ENCODE peak calls at places on chromosomes 13 and 19, in eight cellular contexts. M is esophagus squamous epithelium; Z is stimulated activated CD4-positive, alpha-beta T cell treated with anti-CD3 and anti-CD28 coated beads, Interleukin-1b, Interleukin-23, amount 100 ng/mL, for 24 hours; B is NCI-H1092; G is DMS53; V is stimulated activated CD8-positive, alpha-beta memory T cell treated with anti-CD3 and anti-CD28 coated beads, Interleukin-12 subunit alpha, Interleukin-12 subunit beta, amount 100 ng/mL, for 4 hours; U is GM20000; K is stimulated activated naive CD4-positive, alpha-beta T cell. T is an unnamed sample.

GRCh38 chr19:3606690-3607289 is at the start of gene TBXA2R:
- DNase-seq in M (no peak), Z (peak), B (no peak), G (peak), V (peak), U (peak), K (peak), T (peak)

GRCh38 chr13:48804836-48805601 is 151.3 kb downstream of the CYSLTR2 start:
- DNase-seq in M (no peak), Z (no peak), B (no peak), G (no peak), V (no peak), U (no peak), K (no peak), T (no peak)

GRCh38 chr19:2528543-2529173 is 52.7 kb downstream of the GADD45B start:
- DNase-seq in M (no peak), Z (no peak), B (no peak), G (peak), V (no peak), U (no peak), K (no peak), T (no peak)

GRCh38 chr19:55146078-55146647 is 2.8 kb downstream of the TNNT1 start:
- DNase-seq in M (no peak), Z (no peak), B (no peak), G (peak), V (no peak), U (peak), K (peak), T (no peak)

GRCh38 chr13:32443111-32443510 is 15.2 kb upstream of the N4BP2L1 start:
- DNase-seq in M (peak), Z (no peak), B (no peak), G (peak), V (no peak), U (peak), K (peak), T (peak)

GRCh38 chr19:44603201-44603945 is 10.0 kb upstream of the IGSF23 start:
- DNase-seq in M (no peak), Z (no peak), B (no peak), G (no peak), V (no peak), U (no peak), K (no peak), T (no peak)

GRCh38 chr13:43785681-43786471 is 896 bp downstream of the ENOX1 start:
- DNase-seq in M (no peak), Z (no peak), B (peak), G (peak), V (no peak), U (peak), K (no peak), T (peak)

GRCh38 chr19:46614114-46614701 is 10.7 kb downstream of the PTGIR start:
- DNase-seq in M (no peak), Z (peak), B (peak), G (peak), V (peak), U (peak), K (peak), T (peak)

GRCh38 chr13:97191615-97192014 is 30.5 kb upstream of the MBNL2 start:
- DNase-seq in M (no peak), Z (no peak), B (no peak), G (no peak), V (no peak), U (no peak), K (no peak), T (no peak)

GRCh38 chr13:39777527-39778061 is 122.1 kb downstream of the COG6 start:
- DNase-seq in M (no peak), Z (no peak), B (no peak), G (peak), V (no peak), U (no peak), K (peak), T (no peak)

GRCh38 chr13:111639196-111639705 is 318.8 kb downstream of the TEX29 start:
- DNase-seq in M (no peak), Z (no peak), B (no peak), G (no peak), V (no peak), U (no peak), K (no peak), T (no peak)

GRCh38 chr13:97179501-97179900 is 42.6 kb upstream of the MBNL2 start:
- DNase-seq in M (no peak), Z (no peak), B (no peak), G (no peak), V (no peak), U (no peak), K (no peak), T (no peak)

GRCh38 chr19:5533257-5533656 is 34.5 kb downstream of the TINCR start:
- DNase-seq in M (no peak), Z (no peak), B (no peak), G (no peak), V (no peak), U (no peak), K (no peak), T (no peak)

GRCh38 chr13:103694033-103694432 is 627.8 kb upstream of the SLC10A2 start:
- DNase-seq in M (no peak), Z (no peak), B (no peak), G (no peak), V (no peak), U (no peak), K (no peak), T (no peak)

GRCh38 chr13:114130131-114130707 is 2.2 kb downstream of the RASA3 start:
- DNase-seq in M (no peak), Z (no peak), B (no peak), G (no peak), V (no peak), U (no peak), K (no peak), T (no peak)

GRCh38 chr19:10474962-10475451 is 28.1 kb downstream of the KEAP1 start:
- DNase-seq in M (no peak), Z (no peak), B (no peak), G (peak), V (no peak), U (no peak), K (no peak), T (no peak)

GRCh38 chr13:101453784-101454201 is 1.3 kb downstream of the ITGBL1 start:
- DNase-seq in M (no peak), Z (no peak), B (no peak), G (peak), V (no peak), U (peak), K (no peak), T (peak)

GRCh38 chr19:5336195-5336965 is 4.2 kb downstream of the PTPRS start:
- DNase-seq in M (no peak), Z (no peak), B (no peak), G (no peak), V (no peak), U (no peak), K (no peak), T (no peak)

GRCh38 chr19:29875931-29876330 is 64.1 kb downstream of the CCNE1 start:
- DNase-seq in M (no peak), Z (no peak), B (no peak), G (no peak), V (no peak), U (no peak), K (no peak), T (no peak)

GRCh38 chr19:1807695-1808394 is 4.2 kb downstream of the ATP8B3 start:
- DNase-seq in M (no peak), Z (no peak), B (no peak), G (peak), V (no peak), U (no peak), K (no peak), T (no peak)

GRCh38 chr13:30107536-30108136 is 199.7 kb downstream of the KATNAL1 start:
- DNase-seq in M (no peak), Z (no peak), B (no peak), G (peak), V (no peak), U (no peak), K (no peak), T (peak)

GRCh38 chr19:5694167-5694951 is 4.3 kb downstream of the RPL36 start:
- DNase-seq in M (no peak), Z (no peak), B (no peak), G (peak), V (no peak), U (no peak), K (no peak), T (no peak)

GRCh38 chr19:15223649-15224371 is 8.4 kb downstream of the EPHX3 start:
- DNase-seq in M (no peak), Z (no peak), B (no peak), G (peak), V (no peak), U (no peak), K (no peak), T (no peak)

GRCh38 chr13:111880185-111880584 is 186.8 kb upstream of the SOX1 start:
- DNase-seq in M (no peak), Z (no peak), B (no peak), G (no peak), V (no peak), U (no peak), K (no peak), T (no peak)

GRCh38 chr13:113112893-113113845 is 7.6 kb downstream of the F7 start:
- DNase-seq in M (no peak), Z (no peak), B (no peak), G (no peak), V (no peak), U (no peak), K (no peak), T (no peak)

GRCh38 chr13:50587122-50587521 is 256.4 kb downstream of the DLEU7 start:
- DNase-seq in M (no peak), Z (no peak), B (no peak), G (no peak), V (no peak), U (no peak), K (no peak), T (no peak)

GRCh38 chr19:1172353-1173159 is 1.5 kb downstream of the SBNO2 start:
- DNase-seq in M (no peak), Z (no peak), B (no peak), G (peak), V (no peak), U (no peak), K (no peak), T (peak)

GRCh38 chr19:48152552-48152951 is 17.6 kb downstream of the LIG1 start:
- DNase-seq in M (no peak), Z (peak), B (no peak), G (peak), V (peak), U (peak), K (peak), T (peak)

GRCh38 chr13:105097501-105097900 is 1438.0 kb downstream of the EFNB2 start:
- DNase-seq in M (no peak), Z (no peak), B (no peak), G (no peak), V (no peak), U (no peak), K (no peak), T (no peak)

GRCh38 chr13:79287994-79288795 is 117.9 kb downstream of the RBM26 start:
- DNase-seq in M (no peak), Z (no peak), B (no peak), G (no peak), V (no peak), U (no peak), K (no peak), T (no peak)